ENCODE peak calls at places on chromosomes 5 and 9, in seven cellular contexts. W, Z, P, D, M, X and I are unnamed samples.

GRCh38 chr9:5626727-5627634 is 1.9 kb upstream of the RIC1 start:
- DNase-seq in P (peak), Z (no peak), X (peak), M (no peak), D (no peak), W (peak), I (no peak)

GRCh38 chr5:79474416-79475173 is 39.3 kb downstream of the HOMER1 start:
- DNase-seq in M (no peak), X (no peak), P (no peak), D (no peak), Z (no peak), W (no peak), I (no peak)

GRCh38 chr5:115348175-115348574 is 51.7 kb upstream of the CCDC112 start:
- DNase-seq in X (no peak), Z (no peak), D (no peak), M (no peak), P (no peak), W (peak), I (no peak)

GRCh38 chr9:120369608-120370220 is 210.3 kb downstream of the CDK5RAP2 start:
- DNase-seq in Z (no peak), P (no peak), X (no peak), D (no peak), M (no peak), W (no peak), I (no peak)

GRCh38 chr9:18997151-18997550 is 35.9 kb downstream of the SAXO1 start:
- DNase-seq in X (no peak), M (no peak), Z (no peak), P (no peak), W (no peak), D (no peak), I (no peak)

GRCh38 chr5:7348168-7348802 is 47.7 kb upstream of the ADCY2 start:
- DNase-seq in Z (no peak), W (no peak), P (no peak), M (no peak), D (no peak), X (no peak), I (no peak)

GRCh38 chr5:35183243-35183955 is 46.9 kb downstream of the PRLR start:
- DNase-seq in X (no peak), Z (peak), M (peak), W (peak), P (no peak), D (no peak), I (no peak)

GRCh38 chr9:124353166-124353768 is 62.0 kb downstream of the PSMB7 start:
- DNase-seq in Z (no peak), M (no peak), W (no peak), X (no peak), P (no peak), D (no peak), I (no peak)

GRCh38 chr9:121277026-121277425 is 9.1 kb downstream of the GSN start:
- DNase-seq in X (no peak), M (no peak), W (no peak), D (no peak), P (no peak), Z (no peak), I (no peak)

GRCh38 chr5:133824661-133825254 is 143.7 kb downstream of the C5orf15 start:
- DNase-seq in D (no peak), M (peak), P (no peak), X (no peak), Z (no peak), W (no peak), I (no peak)

GRCh38 chr5:122089096-122089495 is 11.0 kb upstream of the LOX start:
- DNase-seq in P (no peak), D (no peak), W (peak), X (no peak), M (no peak), Z (no peak), I (no peak)

GRCh38 chr5:139364466-139364865 is 18.6 kb downstream of the SLC23A1 start:
- DNase-seq in W (no peak), D (no peak), P (no peak), M (no peak), X (no peak), Z (no peak), I (no peak)

GRCh38 chr5:149519624-149520023 is 31.6 kb downstream of the CSNK1A1 start:
- DNase-seq in M (no peak), W (no peak), P (no peak), X (no peak), D (no peak), Z (no peak), I (no peak)

GRCh38 chr5:149408252-149409099 is 29.4 kb upstream of the IL17B start:
- DNase-seq in X (no peak), D (no peak), W (no peak), P (no peak), Z (no peak), M (no peak), I (no peak)

GRCh38 chr5:170120576-170120975 is 14.9 kb downstream of the FOXI1 start:
- DNase-seq in X (no peak), Z (no peak), D (no peak), W (no peak), M (no peak), P (no peak), I (no peak)

GRCh38 chr9:8903077-8903476 is 1103.5 kb upstream of the DMAC1 start:
- DNase-seq in M (no peak), D (no peak), W (no peak), P (no peak), X (no peak), Z (no peak), I (no peak)

GRCh38 chr9:79809931-79810330 is 238.2 kb downstream of the TLE4 start:
- DNase-seq in X (no peak), M (no peak), W (no peak), P (no peak), Z (peak), D (no peak), I (no peak)

GRCh38 chr5:98593418-98593817 is 180.0 kb upstream of the RGMB start:
- DNase-seq in P (no peak), Z (no peak), X (no peak), M (no peak), D (no peak), W (no peak), I (no peak)

GRCh38 chr5:42636425-42636824 is 120.2 kb upstream of the CCDC152 start:
- DNase-seq in D (no peak), M (peak), W (no peak), P (no peak), X (no peak), Z (no peak), I (no peak)

GRCh38 chr9:37032713-37033112 is 1.4 kb downstream of the PAX5 start:
- DNase-seq in X (no peak), W (no peak), P (no peak), D (no peak), Z (no peak), M (no peak), I (no peak)

GRCh38 chr5:59390074-59390659 is 503.4 kb downstream of the PDE4D start:
- DNase-seq in X (no peak), M (peak), D (no peak), Z (no peak), W (peak), P (no peak), I (no peak)

GRCh38 chr9:13804532-13804931 is 509.4 kb downstream of the NFIB start:
- DNase-seq in D (no peak), X (no peak), M (no peak), Z (no peak), W (no peak), P (no peak), I (no peak)